ENCODE peak calls at places on chromosomes 16 and 17, in seven cellular contexts. W, M, G, C, F, L and T are unnamed samples.
A peak's percentile ranks its signal among the peaks of the same experiment; 100 is the strongest.

GRCh38 chr16:87165885-87166284 is 151.3 kb downstream of the C16orf95 start:
- DNase-seq in W (no peak), L (no peak), G (no peak), F (no peak), M (no peak), C (no peak), T (no peak)

GRCh38 chr17:82854226-82854625 is 14.4 kb upstream of the ZNF750 start:
- DNase-seq in F (no peak), G (no peak), W (no peak), L (no peak), C (no peak), M (no peak), T (no peak)

GRCh38 chr17:691423-691822 is 23.2 kb downstream of the VPS53 start:
- DNase-seq in L (no peak), C (peak; percentile 92), W (no peak), F (no peak), M (no peak), G (no peak), T (no peak)

GRCh38 chr17:68035131-68035522 is 408 bp upstream of the KPNA2 start:
- DNase-seq in F (peak; percentile 89), W (peak; percentile 95), G (no peak), L (peak; percentile 95), C (no peak), M (peak; percentile 98), T (no peak)

GRCh38 chr17:69743091-69743490 is 328.6 kb downstream of the MAP2K6 start:
- DNase-seq in M (no peak), C (peak; percentile 37), W (no peak), F (no peak), G (no peak), L (no peak), T (no peak)

GRCh38 chr16:4082474-4083044 is 33.7 kb downstream of the ADCY9 start:
- DNase-seq in M (no peak), W (no peak), F (no peak), L (no peak), C (no peak), G (no peak), T (no peak)

GRCh38 chr17:63405741-63406261 is 40.3 kb downstream of the CYB561 start:
- DNase-seq in G (peak; percentile 69), W (no peak), C (peak; percentile 85), F (no peak), L (no peak), M (peak; percentile 75), T (no peak)

GRCh38 chr16:81610144-81610842 is 165.7 kb downstream of the CMIP start:
- DNase-seq in W (peak; percentile 93), C (peak; percentile 90), G (no peak), M (no peak), L (peak; percentile 57), F (peak; percentile 83), T (no peak)

GRCh38 chr17:48907713-48908046 is 527 bp upstream of the UBE2Z start:
- DNase-seq in W (no peak), L (no peak), C (peak; percentile 62), M (no peak), F (no peak), G (peak; percentile 85), T (no peak)

GRCh38 chr16:49024896-49025295 is 256.7 kb downstream of the CBLN1 start:
- DNase-seq in W (no peak), G (no peak), L (no peak), C (no peak), F (no peak), M (no peak), T (no peak)

GRCh38 chr16:64893386-64893785 is 228.5 kb downstream of the CDH11 start:
- DNase-seq in M (no peak), G (no peak), L (no peak), W (no peak), F (no peak), C (peak; percentile 27), T (no peak)

GRCh38 chr16:8342276-8342675 is 248.0 kb downstream of the TMEM114 start:
- DNase-seq in M (no peak), L (no peak), W (no peak), G (no peak), C (no peak), F (no peak), T (no peak)

GRCh38 chr16:4661661-4662060 is 31.7 kb upstream of the NUDT16L1 start:
- DNase-seq in M (no peak), W (no peak), G (no peak), L (no peak), C (peak; percentile 51), F (no peak), T (no peak)

GRCh38 chr17:1055751-1056645 is 59.1 kb downstream of the TIMM22 start:
- DNase-seq in G (peak; percentile 79), W (peak; percentile 57), M (peak; percentile 81), F (peak; percentile 70), C (peak; percentile 44), L (peak; percentile 41), T (no peak)

GRCh38 chr17:71615820-71616219 is 505.0 kb upstream of the SOX9 start:
- DNase-seq in M (no peak), F (no peak), W (no peak), G (no peak), L (no peak), C (no peak), T (no peak)

GRCh38 chr17:15463363-15463762 is 4.1 kb downstream of the CDRT4 start:
- DNase-seq in C (peak; percentile 93), L (peak; percentile 19), G (peak; percentile 66), F (peak; percentile 38), M (peak; percentile 33), W (no peak), T (no peak)

GRCh38 chr17:67687541-67687940 is 30.2 kb upstream of the NOL11 start:
- DNase-seq in M (no peak), C (no peak), L (no peak), W (no peak), F (no peak), G (no peak), T (no peak)

GRCh38 chr17:2925011-2925410 is 128.8 kb downstream of the RAP1GAP2 start:
- DNase-seq in F (no peak), L (no peak), M (no peak), G (no peak), C (peak; percentile 51), W (no peak), T (no peak)

GRCh38 chr16:10940501-10941079 is 1.7 kb downstream of the DEXI start:
- DNase-seq in M (no peak), C (no peak), W (no peak), G (no peak), L (no peak), F (no peak), T (no peak)

GRCh38 chr17:82443465-82444283 is 6.9 kb downstream of the CYBC1 start:
- DNase-seq in L (no peak), W (peak; percentile 76), C (no peak), G (no peak), F (no peak), M (no peak), T (no peak)

GRCh38 chr17:14616508-14616907 is 315.6 kb downstream of the HS3ST3B1 start:
- DNase-seq in F (no peak), M (no peak), G (no peak), W (no peak), C (no peak), L (no peak), T (no peak)

GRCh38 chr17:45225051-45225700 is 3.5 kb downstream of the FMNL1 start:
- DNase-seq in C (no peak), M (no peak), W (no peak), F (no peak), G (no peak), L (no peak), T (peak; percentile 57)

GRCh38 chr17:72691601-72692000 is 400.9 kb downstream of the SLC39A11 start:
- DNase-seq in L (no peak), G (no peak), W (no peak), C (peak; percentile 88), M (no peak), F (no peak), T (no peak)
- H3K27ac ChIP-seq in L (no peak overlapping the region), G (no peak overlapping the region), W (no peak overlapping the region), C (no peak overlapping the region), M (no peak overlapping the region), F (no peak overlapping the region), T (no peak overlapping the region)

DNA sequence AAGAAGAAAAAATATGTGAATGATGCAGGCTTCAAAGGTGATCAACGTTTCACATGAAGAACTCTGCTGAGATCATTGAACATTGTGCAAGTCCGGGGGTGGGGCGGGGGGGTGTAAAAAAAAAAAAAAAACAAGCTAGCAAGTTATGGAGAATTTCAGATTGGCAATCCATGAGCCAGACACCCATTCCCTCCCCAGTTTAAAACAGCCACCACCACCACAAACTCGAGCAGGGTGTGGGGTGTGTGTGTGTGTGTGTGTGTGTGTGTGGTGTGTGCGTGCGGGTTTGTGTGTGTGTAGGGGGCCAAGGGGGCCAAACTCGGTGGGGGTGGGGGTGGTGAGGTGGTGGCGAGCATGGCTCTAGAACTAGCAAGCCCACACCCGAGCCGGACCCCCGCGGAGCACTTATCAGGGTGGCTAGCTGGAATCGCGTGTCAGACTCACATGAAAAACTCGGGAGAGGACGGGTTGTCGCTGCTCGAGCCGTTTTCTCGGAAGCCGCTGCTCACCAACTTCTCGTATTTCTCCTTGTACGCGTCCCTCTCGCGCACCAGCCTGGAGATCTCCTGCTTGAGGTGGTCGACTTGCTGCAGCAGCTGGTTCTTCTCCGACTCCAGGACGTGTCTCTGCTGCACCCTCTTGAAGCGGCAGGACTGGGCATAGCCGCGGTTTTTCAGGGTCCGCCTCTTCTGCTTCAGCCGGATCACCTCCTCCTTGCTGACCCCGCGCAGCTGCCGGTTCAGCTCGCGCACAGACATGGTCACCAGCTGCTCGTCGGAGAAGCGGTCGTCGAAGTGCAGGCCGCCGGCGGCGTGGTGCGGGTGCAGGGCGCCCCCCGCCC is 2.0 kb downstream of the MAF start:
- DNase-seq in M (peak; percentile 87), G (peak; percentile 90), F (peak; percentile 64), C (peak; percentile 65), W (peak; percentile 86), L (peak; percentile 41), T (peak; percentile 19)
- H3K4me3 ChIP-seq in M (peak overlapping the region; percentile 67), G (peak overlapping the region; percentile 3), F (peak overlapping the region; percentile 82), C (peak overlapping the region; percentile 81), W (peak overlapping the region; percentile 74), L (peak overlapping the region; percentile 61), T (peak overlapping the region; percentile 57)

DNA sequence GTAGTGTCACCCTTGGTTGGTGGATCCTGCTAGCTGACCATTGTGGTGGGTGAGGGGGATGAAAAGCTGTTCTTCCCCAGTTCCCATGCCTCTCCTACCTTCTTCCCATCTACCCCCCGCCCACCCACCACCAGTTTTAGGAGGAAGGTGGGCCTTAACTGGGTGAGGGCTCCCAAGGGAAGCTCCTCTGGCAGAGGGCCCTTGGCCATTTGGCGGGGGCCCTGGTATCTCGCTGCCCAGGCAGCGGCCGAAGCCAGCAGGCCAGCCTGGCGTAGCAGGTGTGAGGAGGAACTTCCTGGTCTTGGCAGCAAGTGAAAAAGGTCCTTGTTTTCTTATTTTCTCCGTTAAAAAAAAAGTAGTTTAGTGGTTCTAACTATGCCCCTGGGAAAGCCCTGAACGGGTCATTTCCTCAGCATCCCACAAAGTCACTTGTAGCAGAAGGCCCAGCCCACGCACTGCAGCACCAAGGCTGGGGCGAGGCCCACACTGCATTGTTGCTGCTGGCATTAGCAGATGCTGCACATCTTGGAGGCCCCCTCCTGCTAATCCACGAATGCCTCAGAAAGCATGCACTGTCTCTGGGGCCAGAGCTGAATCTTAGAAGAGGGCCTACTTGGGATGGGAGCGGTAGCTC is 72.5 kb downstream of the MPRIP start:
- DNase-seq in G (no peak), M (no peak), W (no peak), L (no peak), F (no peak), C (peak; percentile 37), T (no peak)
- H3K27ac ChIP-seq in G (no peak overlapping the region), M (no peak overlapping the region), W (no peak overlapping the region), L (no peak overlapping the region), F (peak overlapping the region; percentile 4), C (no peak overlapping the region), T (peak overlapping the region; percentile 13)

GRCh38 chr17:4740025-4740351 is 260 bp upstream of the CXCL16 start:
- DNase-seq in C (no peak), M (no peak), F (no peak), G (no peak), L (no peak), W (no peak), T (no peak)
- H3K4me3 ChIP-seq in C (no peak overlapping the region), M (peak overlapping the region; percentile 64), F (peak overlapping the region; percentile 79), G (no peak overlapping the region), L (peak overlapping the region; percentile 76), W (peak overlapping the region; percentile 79), T (peak overlapping the region; percentile 84)